ENCODE peak calls at places on chromosomes 5 and 9, in six cellular contexts. Y, S, A, R, M and U are unnamed samples.

GRCh38 chr9:4259489-4259888 is 40.4 kb downstream of the GLIS3 start:
- DNase-seq in Y (no peak), M (no peak), S (no peak), R (no peak), A (no peak), U (no peak)

GRCh38 chr5:172010278-172010677 is 3.8 kb upstream of the FBXW11 start:
- DNase-seq in A (no peak), R (peak; percentile 39), M (no peak), Y (peak; percentile 6), S (peak; percentile 37), U (peak; percentile 72)

GRCh38 chr5:157761690-157762611 is 18.4 kb downstream of the LSM11 start:
- DNase-seq in M (no peak), S (peak; percentile 86), R (peak; percentile 59), A (peak; percentile 39), Y (peak; percentile 79), U (peak; percentile 85)

GRCh38 chr5:135020111-135020895 is 13.7 kb downstream of the PITX1 start:
- DNase-seq in R (no peak), M (no peak), Y (no peak), A (no peak), S (no peak), U (no peak)

GRCh38 chr5:22644859-22645258 is 208.3 kb downstream of the CDH12 start:
- DNase-seq in M (no peak), R (no peak), S (no peak), Y (no peak), A (no peak), U (no peak)

GRCh38 chr5:171858303-171858702 is 72.7 kb downstream of the SMIM23 start:
- DNase-seq in M (no peak), Y (peak; percentile 19), S (peak; percentile 57), R (peak; percentile 21), A (no peak), U (no peak)

GRCh38 chr9:89810434-89810833 is 205.6 kb downstream of the GADD45G start:
- DNase-seq in S (no peak), R (no peak), Y (peak; percentile 59), A (peak; percentile 12), M (no peak), U (no peak)

GRCh38 chr5:73826761-73827450 is 200.9 kb downstream of the ARHGEF28 start:
- DNase-seq in Y (no peak), A (peak; percentile 58), M (no peak), R (no peak), S (no peak), U (no peak)

GRCh38 chr9:14262836-14263235 is 51.1 kb downstream of the NFIB start:
- DNase-seq in S (no peak), Y (no peak), R (no peak), M (no peak), A (no peak), U (no peak)

GRCh38 chr5:37735649-37736347 is 104.0 kb downstream of the GDNF start:
- DNase-seq in A (no peak), S (no peak), M (no peak), R (no peak), Y (peak; percentile 5), U (no peak)

GRCh38 chr9:132990781-132991180 is 12.3 kb downstream of the GFI1B start:
- DNase-seq in M (no peak), R (no peak), A (no peak), S (no peak), Y (no peak), U (no peak)

GRCh38 chr9:98707158-98708102 is 1.3 kb downstream of the GABBR2 start:
- DNase-seq in Y (peak; percentile 87), M (no peak), A (peak; percentile 45), R (peak; percentile 23), S (no peak), U (peak; percentile 87)

GRCh38 chr5:90233496-90233895 is 176.1 kb downstream of the CETN3 start:
- DNase-seq in A (no peak), M (no peak), R (no peak), S (no peak), Y (no peak), U (no peak)

GRCh38 chr9:91188719-91189590 is 172.8 kb downstream of the AUH start:
- DNase-seq in S (no peak), R (no peak), M (no peak), A (no peak), Y (no peak), U (no peak)

GRCh38 chr9:97755618-97756267 is 58.6 kb upstream of the XPA start:
- DNase-seq in M (no peak), R (no peak), A (no peak), S (no peak), Y (no peak), U (no peak)

GRCh38 chr9:76510041-76510440 is 51.1 kb downstream of the GCNT1 start:
- DNase-seq in M (no peak), S (no peak), R (no peak), Y (no peak), A (no peak), U (no peak)

GRCh38 chr9:125343518-125344284 is 82.1 kb downstream of the GAPVD1 start:
- DNase-seq in M (no peak), A (peak; percentile 27), Y (peak; percentile 55), S (no peak), R (no peak), U (peak; percentile 23)

GRCh38 chr9:106075568-106075967 is 381.2 kb downstream of the TMEM38B start:
- DNase-seq in M (no peak), S (no peak), R (no peak), A (no peak), Y (no peak), U (no peak)

GRCh38 chr9:137538058-137538457 is 12.1 kb downstream of the PNPLA7 start:
- DNase-seq in R (no peak), M (no peak), Y (no peak), A (no peak), S (no peak), U (no peak)

GRCh38 chr9:90107021-90107771 is 502.4 kb downstream of the GADD45G start:
- DNase-seq in R (no peak), M (no peak), Y (no peak), A (peak; percentile 71), S (no peak), U (peak; percentile 98)

GRCh38 chr9:91845839-91846238 is 104.2 kb downstream of the ROR2 start:
- DNase-seq in M (no peak), S (no peak), A (no peak), R (no peak), Y (peak; percentile 69), U (no peak)

GRCh38 chr9:113580041-113580953 is 116.8 kb downstream of the RGS3 start:
- DNase-seq in Y (no peak), A (peak; percentile 67), M (peak; percentile 50), S (no peak), R (peak; percentile 32), U (no peak)

GRCh38 chr9:95848764-95849163 is 26.7 kb upstream of the ERCC6L2 start:
- DNase-seq in A (no peak), S (no peak), R (no peak), Y (no peak), M (no peak), U (no peak)

GRCh38 chr5:138542120-138542955 is 698 bp downstream of the ETF1 start:
- DNase-seq in A (no peak), R (peak; percentile 59), S (no peak), Y (no peak), M (no peak), U (no peak)

GRCh38 chr9:22046243-22046642 is 37.1 kb upstream of the CDKN2B start:
- DNase-seq in A (no peak), Y (no peak), R (no peak), S (no peak), M (no peak), U (no peak)

GRCh38 chr5:139488269-139488668 is 5.7 kb upstream of the STING1 start:
- DNase-seq in M (no peak), Y (peak; percentile 25), A (peak; percentile 32), S (peak; percentile 93), R (no peak), U (no peak)

GRCh38 chr9:84216151-84216550 is 124.4 kb downstream of the SLC28A3 start:
- DNase-seq in R (no peak), S (no peak), M (no peak), Y (no peak), A (no peak), U (no peak)

GRCh38 chr5:18968966-18969365 is 1019.0 kb downstream of the CDH18 start:
- DNase-seq in R (no peak), S (no peak), M (no peak), A (no peak), Y (no peak), U (no peak)

GRCh38 chr5:139897342-139897741 is 101.7 kb downstream of the PSD2 start:
- DNase-seq in Y (peak; percentile 19), R (no peak), S (no peak), M (no peak), A (no peak), U (no peak)

GRCh38 chr5:163634061-163634460 is 128.6 kb downstream of the MAT2B start:
- DNase-seq in S (no peak), Y (peak; percentile 70), M (no peak), R (no peak), A (no peak), U (no peak)

GRCh38 chr5:171840066-171840465 is 54.4 kb downstream of the SMIM23 start:
- DNase-seq in R (peak; percentile 42), Y (peak; percentile 22), A (no peak), S (peak; percentile 14), M (no peak), U (no peak)